ENCODE peak calls at places on chromosomes 16 and 17, in six cellular contexts. One of them, this sample, is unnamed.

GRCh38 chr16:22348296-22348695 is 26.1 kb downstream of the CDR2 start:
- DNase-seq in CD4-positive, alpha-beta T cell: no peak
- DNase-seq in GM23248: peak; percentile 69
- DNase-seq in spleen: no peak
- DNase-seq in CD8-positive, alpha-beta T cell: no peak
- DNase-seq in cardiac muscle cell: no peak
- DNase-seq in this sample: no peak

GRCh38 chr16:14182999-14183398 is 111.9 kb downstream of the MRTFB start:
- DNase-seq in CD8-positive, alpha-beta T cell: no peak
- DNase-seq in CD4-positive, alpha-beta T cell: no peak
- DNase-seq in GM23248: no peak
- DNase-seq in spleen: no peak
- DNase-seq in cardiac muscle cell: no peak
- DNase-seq in this sample: no peak

GRCh38 chr16:80518436-80518835 is 22.4 kb upstream of the DYNLRB2 start:
- DNase-seq in CD8-positive, alpha-beta T cell: peak; percentile 7
- DNase-seq in spleen: no peak
- DNase-seq in CD4-positive, alpha-beta T cell: no peak
- DNase-seq in cardiac muscle cell: no peak
- DNase-seq in GM23248: peak; percentile 40
- DNase-seq in this sample: no peak

GRCh38 chr17:78803161-78803845 is 21.2 kb upstream of the CYTH1 start:
- DNase-seq in cardiac muscle cell: no peak
- DNase-seq in CD8-positive, alpha-beta T cell: no peak
- DNase-seq in spleen: peak; percentile 88
- DNase-seq in GM23248: no peak
- DNase-seq in CD4-positive, alpha-beta T cell: no peak
- DNase-seq in this sample: no peak

GRCh38 chr17:28402224-28402630 is 3.8 kb downstream of the SLC46A1 start:
- DNase-seq in cardiac muscle cell: no peak
- DNase-seq in GM23248: no peak
- DNase-seq in spleen: no peak
- DNase-seq in CD8-positive, alpha-beta T cell: no peak
- DNase-seq in CD4-positive, alpha-beta T cell: no peak
- DNase-seq in this sample: no peak

GRCh38 chr16:85369741-85370528 is 243.2 kb upstream of the GSE1 start:
- DNase-seq in spleen: no peak
- DNase-seq in cardiac muscle cell: peak; percentile 51
- DNase-seq in GM23248: peak; percentile 72
- DNase-seq in CD4-positive, alpha-beta T cell: peak; percentile 59
- DNase-seq in CD8-positive, alpha-beta T cell: peak; percentile 59
- DNase-seq in this sample: peak; percentile 85

GRCh38 chr16:68426355-68426652 is 22.0 kb downstream of the SMPD3 start:
- DNase-seq in GM23248: peak; percentile 43
- DNase-seq in cardiac muscle cell: no peak
- DNase-seq in CD4-positive, alpha-beta T cell: no peak
- DNase-seq in CD8-positive, alpha-beta T cell: no peak
- DNase-seq in spleen: no peak
- DNase-seq in this sample: no peak

GRCh38 chr16:85393674-85394510 is 219.2 kb upstream of the GSE1 start:
- DNase-seq in spleen: peak; percentile 90
- DNase-seq in cardiac muscle cell: peak; percentile 79
- DNase-seq in GM23248: peak; percentile 64
- DNase-seq in CD8-positive, alpha-beta T cell: peak; percentile 82
- DNase-seq in CD4-positive, alpha-beta T cell: peak; percentile 71
- DNase-seq in this sample: peak; percentile 88

GRCh38 chr17:34177642-34178041 is 77.4 kb upstream of the CCL2 start:
- DNase-seq in CD8-positive, alpha-beta T cell: no peak
- DNase-seq in cardiac muscle cell: no peak
- DNase-seq in CD4-positive, alpha-beta T cell: no peak
- DNase-seq in spleen: no peak
- DNase-seq in GM23248: peak; percentile 82
- DNase-seq in this sample: no peak

GRCh38 chr16:51562896-51563295 is 411.8 kb upstream of the SALL1 start:
- DNase-seq in cardiac muscle cell: no peak
- DNase-seq in CD4-positive, alpha-beta T cell: no peak
- DNase-seq in CD8-positive, alpha-beta T cell: no peak
- DNase-seq in GM23248: no peak
- DNase-seq in spleen: no peak
- DNase-seq in this sample: no peak

GRCh38 chr16:67129422-67129821 is 19.7 kb downstream of the PHAF1 start:
- DNase-seq in CD4-positive, alpha-beta T cell: no peak
- DNase-seq in GM23248: no peak
- DNase-seq in cardiac muscle cell: no peak
- DNase-seq in spleen: peak; percentile 18
- DNase-seq in CD8-positive, alpha-beta T cell: no peak
- DNase-seq in this sample: no peak

GRCh38 chr16:53546988-53547391 is 44.0 kb upstream of the AKTIP start:
- DNase-seq in GM23248: no peak
- DNase-seq in CD4-positive, alpha-beta T cell: no peak
- DNase-seq in CD8-positive, alpha-beta T cell: no peak
- DNase-seq in cardiac muscle cell: peak; percentile 32
- DNase-seq in spleen: no peak
- DNase-seq in this sample: no peak

GRCh38 chr17:42698736-42699414 is 16.5 kb downstream of the CNTNAP1 start:
- DNase-seq in GM23248: peak; percentile 76
- DNase-seq in CD8-positive, alpha-beta T cell: no peak
- DNase-seq in cardiac muscle cell: no peak
- DNase-seq in CD4-positive, alpha-beta T cell: no peak
- DNase-seq in spleen: no peak
- DNase-seq in this sample: peak; percentile 71

GRCh38 chr16:85204242-85205010 is 92.2 kb upstream of the CIBAR2 start:
- DNase-seq in cardiac muscle cell: no peak
- DNase-seq in CD4-positive, alpha-beta T cell: no peak
- DNase-seq in GM23248: peak; percentile 96
- DNase-seq in CD8-positive, alpha-beta T cell: no peak
- DNase-seq in spleen: no peak
- DNase-seq in this sample: no peak

GRCh38 chr17:49955157-49955556 is 13.8 kb upstream of the DLX4 start:
- DNase-seq in CD8-positive, alpha-beta T cell: no peak
- DNase-seq in GM23248: peak; percentile 44
- DNase-seq in spleen: no peak
- DNase-seq in cardiac muscle cell: no peak
- DNase-seq in CD4-positive, alpha-beta T cell: no peak
- DNase-seq in this sample: no peak

GRCh38 chr17:52517176-52517575 is 358.7 kb upstream of the CA10 start:
- DNase-seq in cardiac muscle cell: peak; percentile 22
- DNase-seq in CD4-positive, alpha-beta T cell: no peak
- DNase-seq in CD8-positive, alpha-beta T cell: no peak
- DNase-seq in spleen: no peak
- DNase-seq in GM23248: no peak
- DNase-seq in this sample: peak; percentile 2

GRCh38 chr17:78541488-78542237 is 35.5 kb downstream of the DNAH17 start:
- DNase-seq in CD4-positive, alpha-beta T cell: no peak
- DNase-seq in cardiac muscle cell: no peak
- DNase-seq in spleen: peak; percentile 56
- DNase-seq in GM23248: peak; percentile 52
- DNase-seq in CD8-positive, alpha-beta T cell: no peak
- DNase-seq in this sample: peak; percentile 53

GRCh38 chr17:29582767-29583166 is 6.7 kb downstream of the GIT1 start:
- DNase-seq in cardiac muscle cell: no peak
- DNase-seq in CD4-positive, alpha-beta T cell: no peak
- DNase-seq in CD8-positive, alpha-beta T cell: no peak
- DNase-seq in GM23248: no peak
- DNase-seq in spleen: no peak
- DNase-seq in this sample: no peak

GRCh38 chr17:68835061-68835460 is 120.1 kb downstream of the ABCA8 start:
- DNase-seq in CD8-positive, alpha-beta T cell: no peak
- DNase-seq in cardiac muscle cell: no peak
- DNase-seq in GM23248: no peak
- DNase-seq in CD4-positive, alpha-beta T cell: no peak
- DNase-seq in spleen: no peak
- DNase-seq in this sample: no peak

GRCh38 chr17:40556884-40557414 is 8.3 kb downstream of the CCR7 start:
- DNase-seq in cardiac muscle cell: no peak
- DNase-seq in CD8-positive, alpha-beta T cell: no peak
- DNase-seq in GM23248: no peak
- DNase-seq in CD4-positive, alpha-beta T cell: no peak
- DNase-seq in spleen: peak; percentile 81
- DNase-seq in this sample: no peak

GRCh38 chr17:77110006-77110374 is 30.8 kb upstream of the SEC14L1 start:
- DNase-seq in spleen: no peak
- DNase-seq in cardiac muscle cell: no peak
- DNase-seq in CD8-positive, alpha-beta T cell: no peak
- DNase-seq in GM23248: peak; percentile 43
- DNase-seq in CD4-positive, alpha-beta T cell: no peak
- DNase-seq in this sample: no peak

GRCh38 chr16:9056061-9056460 is 35.4 kb upstream of the HAPSTR1 start:
- DNase-seq in GM23248: no peak
- DNase-seq in CD8-positive, alpha-beta T cell: no peak
- DNase-seq in CD4-positive, alpha-beta T cell: no peak
- DNase-seq in spleen: no peak
- DNase-seq in cardiac muscle cell: no peak
- DNase-seq in this sample: no peak

GRCh38 chr16:9055661-9056060 is 35.8 kb upstream of the HAPSTR1 start:
- DNase-seq in GM23248: peak; percentile 67
- DNase-seq in CD8-positive, alpha-beta T cell: no peak
- DNase-seq in CD4-positive, alpha-beta T cell: no peak
- DNase-seq in spleen: no peak
- DNase-seq in cardiac muscle cell: no peak
- DNase-seq in this sample: no peak

GRCh38 chr16:9055115-9055514 is 36.3 kb upstream of the HAPSTR1 start:
- DNase-seq in CD4-positive, alpha-beta T cell: no peak
- DNase-seq in GM23248: no peak
- DNase-seq in spleen: no peak
- DNase-seq in CD8-positive, alpha-beta T cell: no peak
- DNase-seq in cardiac muscle cell: no peak
- DNase-seq in this sample: no peak

GRCh38 chr16:9053006-9053601 is 38.3 kb upstream of the HAPSTR1 start:
- DNase-seq in GM23248: peak; percentile 62
- DNase-seq in CD4-positive, alpha-beta T cell: no peak
- DNase-seq in spleen: no peak
- DNase-seq in CD8-positive, alpha-beta T cell: no peak
- DNase-seq in cardiac muscle cell: peak; percentile 87
- DNase-seq in this sample: peak; percentile 47

DNA sequence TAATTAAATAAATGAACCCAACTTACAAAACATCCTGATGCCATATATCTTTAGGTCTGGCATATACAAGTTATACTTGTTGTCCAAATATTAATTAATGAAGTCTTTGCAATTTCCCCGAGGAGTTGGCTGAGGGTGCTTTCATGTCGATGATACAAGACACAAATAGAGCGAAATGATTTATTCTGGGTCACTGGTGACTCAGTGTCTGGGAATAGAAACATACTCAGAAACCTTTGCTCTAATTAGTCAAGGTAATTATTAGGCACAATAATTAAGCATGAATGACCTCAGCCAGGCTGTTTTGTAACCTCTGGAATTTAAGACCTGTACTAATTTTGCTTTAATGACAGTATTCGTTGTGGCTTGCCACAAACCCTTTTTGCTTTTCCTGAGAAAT is 37.0 kb upstream of the HAPSTR1 start:
- DNase-seq in CD4-positive, alpha-beta T cell: no peak
- DNase-seq in cardiac muscle cell: no peak
- DNase-seq in CD8-positive, alpha-beta T cell: no peak
- DNase-seq in GM23248: peak; percentile 35
- DNase-seq in spleen: no peak
- DNase-seq in this sample: no peak
- H3K27me3 ChIP-seq in CD4-positive, alpha-beta T cell: no peaks in the 10 kb centered on the region
- H3K27me3 ChIP-seq in cardiac muscle cell: no peaks in the 10 kb centered on the region
- H3K27me3 ChIP-seq in CD8-positive, alpha-beta T cell: no peaks in the 10 kb centered on the region
- H3K27me3 ChIP-seq in GM23248: no peaks in the 10 kb centered on the region
- H3K27me3 ChIP-seq in spleen: no peaks in the 10 kb centered on the region
- H3K27me3 ChIP-seq in this sample: no peaks in the 10 kb centered on the region

GRCh38 chr17:46836500-46836899 is 14.9 kb upstream of the WNT9B start:
- DNase-seq in cardiac muscle cell: no peak
- DNase-seq in CD8-positive, alpha-beta T cell: no peak
- DNase-seq in spleen: no peak
- DNase-seq in CD4-positive, alpha-beta T cell: no peak
- DNase-seq in GM23248: no peak
- DNase-seq in this sample: no peak
- H3K27me3 ChIP-seq in cardiac muscle cell: peaks cover 9% of the 10 kb centered on the region
- H3K27me3 ChIP-seq in CD8-positive, alpha-beta T cell: peaks cover 1% of the 10 kb centered on the region
- H3K27me3 ChIP-seq in spleen: peaks cover 8% of the 10 kb centered on the region
- H3K27me3 ChIP-seq in CD4-positive, alpha-beta T cell: peaks cover 11% of the 10 kb centered on the region
- H3K27me3 ChIP-seq in GM23248: peaks cover 9% of the 10 kb centered on the region
- H3K27me3 ChIP-seq in this sample: no peaks in the 10 kb centered on the region

DNA sequence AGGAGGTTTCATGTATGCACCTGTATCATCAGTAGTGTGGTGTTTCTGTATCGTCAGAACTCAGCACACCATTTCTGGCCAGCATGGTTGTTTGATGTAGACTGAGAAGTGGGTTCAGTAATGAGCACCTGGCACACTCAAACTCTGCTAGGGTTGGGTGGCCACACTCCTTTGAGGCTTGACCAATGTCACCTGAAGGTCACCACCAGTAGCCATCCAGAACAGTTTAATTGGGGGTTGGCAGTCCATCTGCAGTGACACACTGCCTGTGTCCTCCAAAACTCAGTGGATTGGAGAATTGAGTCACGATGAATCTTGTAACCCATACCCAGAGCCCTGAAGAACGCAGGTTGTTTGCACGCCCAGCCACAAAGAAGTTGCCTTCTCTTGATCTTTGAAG is 86.8 kb upstream of the HSBP1 start:
- DNase-seq in CD8-positive, alpha-beta T cell: no peak
- DNase-seq in cardiac muscle cell: no peak
- DNase-seq in spleen: no peak
- DNase-seq in GM23248: no peak
- DNase-seq in CD4-positive, alpha-beta T cell: no peak
- DNase-seq in this sample: no peak
- H3K27me3 ChIP-seq in CD8-positive, alpha-beta T cell: no peaks in the 10 kb centered on the region
- H3K27me3 ChIP-seq in cardiac muscle cell: no peaks in the 10 kb centered on the region
- H3K27me3 ChIP-seq in spleen: no peaks in the 10 kb centered on the region
- H3K27me3 ChIP-seq in GM23248: no peaks in the 10 kb centered on the region
- H3K27me3 ChIP-seq in CD4-positive, alpha-beta T cell: peaks cover 9% of the 10 kb centered on the region
- H3K27me3 ChIP-seq in this sample: no peaks in the 10 kb centered on the region

GRCh38 chr17:8818654-8819330 is 19.6 kb upstream of the MFSD6L start:
- DNase-seq in cardiac muscle cell: no peak
- DNase-seq in spleen: no peak
- DNase-seq in GM23248: no peak
- DNase-seq in CD8-positive, alpha-beta T cell: no peak
- DNase-seq in CD4-positive, alpha-beta T cell: no peak
- DNase-seq in this sample: no peak

GRCh38 chr17:8822401-8823035 is 23.4 kb upstream of the MFSD6L start:
- DNase-seq in cardiac muscle cell: no peak
- DNase-seq in CD8-positive, alpha-beta T cell: no peak
- DNase-seq in GM23248: no peak
- DNase-seq in CD4-positive, alpha-beta T cell: no peak
- DNase-seq in spleen: no peak
- DNase-seq in this sample: no peak

GRCh38 chr17:8821446-8822105 is 22.4 kb upstream of the MFSD6L start:
- DNase-seq in cardiac muscle cell: no peak
- DNase-seq in CD4-positive, alpha-beta T cell: no peak
- DNase-seq in GM23248: no peak
- DNase-seq in CD8-positive, alpha-beta T cell: no peak
- DNase-seq in spleen: no peak
- DNase-seq in this sample: no peak

GRCh38 chr17:8820311-8821010 is 21.3 kb upstream of the MFSD6L start:
- DNase-seq in CD4-positive, alpha-beta T cell: no peak
- DNase-seq in spleen: no peak
- DNase-seq in cardiac muscle cell: no peak
- DNase-seq in GM23248: peak; percentile 34
- DNase-seq in CD8-positive, alpha-beta T cell: no peak
- DNase-seq in this sample: no peak

DNA sequence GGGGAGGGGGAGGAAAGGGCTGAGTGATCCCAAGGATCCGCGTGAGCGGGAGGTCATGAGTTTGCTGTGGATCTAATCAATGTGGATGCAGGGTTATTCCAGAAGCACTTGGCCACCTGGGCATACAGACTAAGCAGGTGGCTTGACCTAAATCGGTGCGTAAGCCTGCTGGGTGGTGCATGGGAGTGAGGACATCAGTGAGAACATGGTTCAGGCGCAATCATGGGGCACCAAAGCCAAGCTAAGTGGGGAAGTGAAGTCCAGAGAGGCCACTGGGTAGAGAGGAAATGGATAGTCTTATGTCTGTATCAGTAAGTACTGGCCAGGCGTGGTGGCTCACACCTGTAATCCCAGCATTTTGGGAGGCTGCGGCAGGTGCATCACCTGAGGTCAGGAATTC is 18.9 kb upstream of the MFSD6L start:
- DNase-seq in cardiac muscle cell: no peak
- DNase-seq in CD4-positive, alpha-beta T cell: no peak
- DNase-seq in GM23248: no peak
- DNase-seq in spleen: no peak
- DNase-seq in CD8-positive, alpha-beta T cell: no peak
- DNase-seq in this sample: no peak
- H3K27me3 ChIP-seq in cardiac muscle cell: peaks cover 8% of the 10 kb centered on the region
- H3K27me3 ChIP-seq in CD4-positive, alpha-beta T cell: no peaks in the 10 kb centered on the region
- H3K27me3 ChIP-seq in GM23248: peaks cover 3% of the 10 kb centered on the region
- H3K27me3 ChIP-seq in spleen: no peaks in the 10 kb centered on the region
- H3K27me3 ChIP-seq in CD8-positive, alpha-beta T cell: no peaks in the 10 kb centered on the region
- H3K27me3 ChIP-seq in this sample: no peaks in the 10 kb centered on the region